ENCODE peak calls at places on chromosomes 3 and 15, in nine cellular contexts. L is GM23338; B is uterus; I is CD8-positive, alpha-beta memory T cell; Z is kidney; P is WERI-Rb-1; F is tibial nerve; T is fibroblast of lung; E is upper lobe of right lung. K is an unnamed sample.

GRCh38 chr15:29681486-29681845 is 140.8 kb downstream of the TJP1 start:
- DNase-seq in Z (no peak), F (no peak), T (no peak), I (no peak), L (no peak), E (no peak), B (no peak), P (no peak), K (no peak)

GRCh38 chr15:78312551-78312950 is 13.1 kb upstream of the SKIC8 start:
- DNase-seq in P (no peak), I (no peak), F (no peak), Z (no peak), T (no peak), E (no peak), B (no peak), L (no peak), K (no peak)

GRCh38 chr3:117873236-117873635 is 1161.4 kb downstream of the IGSF11 start:
- DNase-seq in E (no peak), I (no peak), T (no peak), F (no peak), B (peak), Z (peak), L (no peak), P (no peak), K (peak)

GRCh38 chr3:47007001-47007400 is 27.5 kb downstream of the NBEAL2 start:
- DNase-seq in E (peak), L (no peak), P (no peak), F (no peak), T (no peak), B (peak), I (no peak), Z (peak), K (no peak)

GRCh38 chr3:101223016-101223415 is 97.4 kb downstream of the IMPG2 start:
- DNase-seq in P (no peak), F (no peak), T (no peak), L (no peak), Z (no peak), I (no peak), E (no peak), B (no peak), K (no peak)

GRCh38 chr3:36497234-36497633 is 116.9 kb downstream of the STAC start:
- DNase-seq in P (no peak), Z (no peak), T (no peak), L (no peak), F (no peak), B (no peak), I (no peak), E (no peak), K (no peak)

GRCh38 chr3:156483961-156484787 is 70.7 kb downstream of the SSR3 start:
- DNase-seq in B (peak), L (no peak), P (no peak), E (no peak), Z (no peak), F (peak), T (peak), I (peak), K (no peak)

GRCh38 chr3:69805491-69805890 is 66.2 kb downstream of the MITF start:
- DNase-seq in F (no peak), Z (no peak), B (no peak), I (no peak), L (no peak), T (no peak), P (no peak), E (no peak), K (no peak)

GRCh38 chr15:69084404-69085030 is 70.0 kb downstream of the NOX5 start:
- DNase-seq in F (no peak), L (no peak), I (no peak), E (no peak), Z (no peak), T (no peak), P (no peak), B (no peak), K (no peak)
- H3K4me3 ChIP-seq in F (no peak), L (no peak), I (no peak), E (no peak), Z (no peak), T (no peak), P (no peak), B (no peak), K (no peak)

GRCh38 chr3:150742141-150742523 is 20.8 kb downstream of the SIAH2 start:
- DNase-seq in Z (no peak), B (no peak), E (no peak), P (no peak), I (no peak), L (no peak), F (no peak), T (no peak), K (no peak)

GRCh38 chr3:150741497-150742140 is 21.4 kb downstream of the SIAH2 start:
- DNase-seq in P (no peak), E (no peak), L (no peak), F (no peak), Z (no peak), T (peak), I (no peak), B (no peak), K (no peak)

GRCh38 chr3:150742679-150743078 is 20.3 kb downstream of the SIAH2 start:
- DNase-seq in B (no peak), E (no peak), F (no peak), T (no peak), Z (no peak), L (no peak), P (no peak), I (no peak), K (no peak)

GRCh38 chr3:150744041-150745026 is 18.6 kb downstream of the SIAH2 start:
- DNase-seq in Z (no peak), B (no peak), E (no peak), P (peak), L (no peak), T (no peak), I (no peak), F (no peak), K (no peak)

GRCh38 chr3:150743508-150743907 is 19.5 kb downstream of the SIAH2 start:
- DNase-seq in F (no peak), E (no peak), B (no peak), P (no peak), Z (no peak), T (peak), I (no peak), L (no peak), K (no peak)
- H3K27ac ChIP-seq in F (no peak), E (no peak), B (peak), P (no peak), Z (peak), T (no peak), I (no peak), L (no peak), K (no peak)

DNA sequence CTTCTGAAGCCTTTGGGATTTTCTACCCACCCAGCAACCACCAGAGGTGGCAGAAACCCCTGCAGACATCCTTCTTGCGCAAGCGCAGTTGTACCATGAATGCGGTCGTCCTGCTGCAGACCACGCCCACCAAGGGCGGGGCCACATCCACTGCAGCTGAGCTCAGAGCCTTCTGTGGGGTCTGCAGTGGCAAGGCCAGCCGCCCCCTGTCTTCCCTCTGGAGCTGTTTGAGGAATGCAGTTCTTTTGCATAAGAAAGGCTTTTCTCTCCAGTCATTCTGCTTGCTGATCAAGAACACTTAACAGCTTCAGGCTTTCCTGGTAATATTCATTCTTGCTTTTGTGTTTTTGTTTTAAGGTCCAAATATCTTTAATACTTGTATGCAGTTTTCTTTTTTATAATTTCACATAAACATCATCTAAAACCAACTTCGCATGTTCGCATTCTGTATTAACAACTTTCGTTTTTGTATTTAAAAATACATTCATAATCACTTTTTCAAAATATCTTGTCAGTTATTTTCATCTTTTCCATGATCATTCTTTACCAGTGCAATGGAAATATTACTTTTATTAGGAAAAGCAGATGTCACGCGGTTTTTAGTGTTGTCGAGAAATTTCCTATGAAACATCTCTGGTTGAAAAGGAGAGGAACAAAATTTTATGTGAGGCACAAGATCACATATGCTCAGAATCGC is 98.2 kb upstream of the SNRPN start:
- DNase-seq in T (peak), F (no peak), B (no peak), E (no peak), Z (no peak), L (peak), P (no peak), I (no peak), K (peak)
- H3K4me3 ChIP-seq in T (peak), F (no peak), B (no peak), E (no peak), Z (no peak), L (peak), P (no peak), I (no peak), K (peak)

GRCh38 chr3:56787784-56788256 is 13.9 kb downstream of the ARHGEF3 start:
- DNase-seq in F (no peak), T (no peak), I (peak), E (no peak), L (no peak), Z (no peak), P (no peak), B (no peak), K (no peak)
- H3K27ac ChIP-seq in F (peak), T (no peak), I (peak), E (peak), L (no peak), Z (no peak), P (no peak), B (peak), K (peak)

GRCh38 chr3:194133661-194134230 is 2.2 kb upstream of the HES1 start:
- DNase-seq in L (peak), E (peak), F (peak), T (peak), I (no peak), Z (peak), B (peak), P (peak), K (peak)
- H3K4me3 ChIP-seq in L (peak), E (peak), F (peak), T (peak), I (peak), Z (peak), B (peak), P (peak), K (peak)

GRCh38 chr3:38453914-38454178 is 156 bp downstream of the ACVR2B start:
- DNase-seq in E (no peak), F (no peak), L (no peak), I (no peak), Z (no peak), P (no peak), B (no peak), T (no peak), K (no peak)
- H3K27ac ChIP-seq in E (peak), F (peak), L (no peak), I (peak), Z (peak), P (peak), B (peak), T (no peak), K (peak)